ENCODE peak calls at places on chromosomes 7 and 10, in five cellular contexts. Z, L, W, M and D are unnamed samples.

GRCh38 chr7:40024841-40025240 is 74.8 kb downstream of the CDK13 start:
- DNase-seq in Z (no peak), M (no peak), L (no peak), W (no peak), D (no peak)

GRCh38 chr10:97062058-97062457 is 123.7 kb downstream of the SLIT1 start:
- DNase-seq in L (no peak), W (no peak), M (no peak), Z (no peak), D (no peak)

GRCh38 chr10:856405-857157 is 74.9 kb downstream of the LARP4B start:
- DNase-seq in Z (no peak), M (no peak), W (no peak), L (no peak), D (no peak)

GRCh38 chr7:131400833-131401593 is 73.3 kb downstream of the MKLN1 start:
- DNase-seq in L (no peak), M (peak), Z (peak), W (peak), D (no peak)

GRCh38 chr7:85001493-85002345 is 185.1 kb downstream of the SEMA3D start:
- DNase-seq in W (no peak), Z (no peak), M (no peak), L (no peak), D (peak)

GRCh38 chr10:74189999-74190421 is 39.0 kb downstream of the ADK start:
- DNase-seq in W (peak), M (peak), Z (peak), L (no peak), D (peak)

GRCh38 chr7:134480730-134481129 is 21.8 kb upstream of the AKR1B1 start:
- DNase-seq in W (peak), M (peak), Z (peak), L (no peak), D (peak)

GRCh38 chr7:45704683-45705016 is 130.5 kb downstream of the ADCY1 start:
- DNase-seq in M (no peak), L (no peak), Z (no peak), W (no peak), D (peak)

GRCh38 chr7:66737667-66738066 is 2.9 kb upstream of the RABGEF1 start:
- DNase-seq in W (no peak), M (no peak), Z (no peak), L (no peak), D (no peak)

GRCh38 chr7:155618708-155619633 is 25.5 kb upstream of the RBM33 start:
- DNase-seq in W (peak), Z (peak), L (no peak), M (no peak), D (no peak)

GRCh38 chr10:27614776-27615175 is 110.7 kb downstream of the RAB18 start:
- DNase-seq in W (no peak), L (no peak), Z (no peak), M (no peak), D (peak)

GRCh38 chr10:127976286-127976685 is 69.4 kb downstream of the PTPRE start:
- DNase-seq in M (no peak), Z (no peak), W (peak), L (no peak), D (no peak)

GRCh38 chr7:74292757-74293576 is 3.8 kb downstream of the CLIP2 start:
- DNase-seq in L (no peak), Z (peak), W (no peak), M (no peak), D (no peak)
- H3K4me3 ChIP-seq in L (no peak), Z (peak), W (no peak), M (no peak), D (no peak)

GRCh38 chr10:29109700-29110099 is 179.2 kb upstream of the LYZL1 start:
- DNase-seq in Z (no peak), L (no peak), W (no peak), M (no peak), D (no peak)

GRCh38 chr10:29107866-29108498 is 180.9 kb upstream of the LYZL1 start:
- DNase-seq in L (no peak), M (peak), W (no peak), Z (no peak), D (no peak)

GRCh38 chr10:29106287-29106686 is 182.6 kb upstream of the LYZL1 start:
- DNase-seq in W (no peak), Z (no peak), M (peak), L (no peak), D (no peak)

GRCh38 chr10:29113251-29113945 is 175.5 kb upstream of the LYZL1 start:
- DNase-seq in W (no peak), Z (no peak), L (no peak), M (no peak), D (no peak)

DNA sequence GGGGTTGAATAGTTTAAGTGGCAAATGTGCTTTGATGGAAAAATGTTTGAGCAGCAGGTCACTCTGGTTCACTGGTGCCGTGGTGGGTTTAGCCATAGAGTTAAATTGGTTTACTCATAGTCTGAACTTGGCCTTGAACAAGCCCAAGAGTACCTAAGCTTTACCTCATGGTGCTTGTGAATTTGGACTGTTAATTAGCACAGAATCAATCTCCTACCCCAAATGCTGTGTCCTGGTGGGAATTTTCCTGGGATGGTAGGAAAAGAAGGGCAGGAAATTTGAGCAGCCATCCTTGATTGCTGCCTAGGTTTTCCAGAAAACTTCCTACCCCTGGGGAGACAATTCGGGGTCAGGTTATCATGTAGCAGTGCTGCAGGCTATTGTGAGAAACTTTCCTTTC is 178.7 kb upstream of the LYZL1 start:
- DNase-seq in M (no peak), W (no peak), Z (no peak), L (no peak), D (no peak)
- H3K4me3 ChIP-seq in M (no peak), W (no peak), Z (no peak), L (no peak), D (no peak)

GRCh38 chr10:61271127-61271780 is 181.9 kb downstream of the TMEM26 start:
- DNase-seq in L (no peak), W (peak), Z (peak), M (peak), D (peak)

GRCh38 chr10:61272781-61273180 is 180.4 kb downstream of the TMEM26 start:
- DNase-seq in W (no peak), L (no peak), Z (no peak), M (no peak), D (no peak)
- H3K4me3 ChIP-seq in W (no peak), L (no peak), Z (no peak), M (no peak), D (no peak)

GRCh38 chr7:72235351-72235750 is 176.8 kb downstream of the CALN1 start:
- DNase-seq in W (no peak), L (no peak), M (no peak), Z (no peak), D (no peak)

GRCh38 chr7:72234086-72234485 is 178.1 kb downstream of the CALN1 start:
- DNase-seq in W (no peak), L (no peak), Z (no peak), M (no peak), D (no peak)

DNA sequence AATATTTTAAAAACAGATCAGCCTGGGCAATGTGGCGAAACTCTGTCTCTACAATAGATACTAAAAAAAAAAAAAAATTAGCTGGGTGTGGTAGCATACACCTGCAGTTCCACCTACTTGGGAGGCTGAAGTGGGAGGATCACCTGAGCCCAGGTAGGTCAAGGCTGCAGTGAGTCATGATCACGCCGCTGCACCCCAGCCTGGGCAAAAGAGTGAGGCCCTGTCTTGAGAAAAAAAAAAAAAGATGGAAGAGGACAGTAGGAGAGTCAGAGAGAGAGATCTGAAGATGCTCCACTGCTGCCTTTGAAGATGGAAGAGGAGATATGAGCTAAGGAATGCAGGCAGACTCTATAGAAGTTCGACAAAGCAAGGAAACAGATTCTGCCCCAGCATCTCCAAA is 181.9 kb downstream of the CALN1 start:
- DNase-seq in M (no peak), W (no peak), L (no peak), Z (no peak), D (no peak)
- H3K4me3 ChIP-seq in M (no peak), W (no peak), L (no peak), Z (no peak), D (no peak)

GRCh38 chr7:1537631-1538412 is 7.3 kb downstream of the MAFK start:
- DNase-seq in M (peak), L (peak), Z (peak), W (peak), D (peak)

GRCh38 chr7:1536768-1537630 is 6.5 kb downstream of the MAFK start:
- DNase-seq in Z (peak), L (peak), M (peak), W (peak), D (peak)

GRCh38 chr7:1535100-1535458 is 4.6 kb downstream of the MAFK start:
- DNase-seq in M (no peak), W (no peak), L (no peak), Z (no peak), D (no peak)

GRCh38 chr7:1535695-1536094 is 5.2 kb downstream of the MAFK start:
- DNase-seq in Z (peak), M (no peak), W (no peak), L (no peak), D (no peak)

DNA sequence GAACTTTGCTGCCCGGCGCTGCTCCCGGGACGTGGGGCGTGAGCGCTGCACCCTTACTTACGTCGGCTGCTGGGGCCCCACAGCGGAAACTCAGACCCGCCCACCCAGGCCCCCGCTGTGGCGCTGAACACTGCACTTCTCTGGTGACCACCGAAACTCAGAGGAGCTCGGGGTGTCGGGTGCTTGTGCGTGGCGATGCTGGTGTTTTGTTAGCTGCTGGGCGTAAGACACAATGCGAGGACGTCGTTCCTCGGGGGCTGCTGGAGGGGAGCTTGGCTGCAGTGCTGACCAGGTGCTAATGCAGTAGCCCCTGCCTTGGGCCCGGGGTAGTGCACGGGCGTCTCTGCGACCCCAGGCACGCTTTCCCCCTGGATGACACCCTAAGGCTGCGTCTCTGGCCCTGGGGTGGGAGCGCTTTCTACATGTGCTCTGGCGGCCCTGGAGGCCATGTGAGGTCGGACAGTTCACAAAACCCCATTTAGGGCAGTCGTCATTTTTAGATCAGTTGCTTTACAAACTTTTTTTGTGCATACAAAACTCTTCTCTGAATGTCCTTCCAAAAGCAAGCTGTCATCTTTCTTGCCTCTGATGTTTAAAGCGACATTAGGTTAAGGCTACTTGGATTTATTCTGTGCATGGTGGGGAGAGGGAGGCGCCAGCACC is 5.7 kb downstream of the MAFK start:
- DNase-seq in M (no peak), W (no peak), Z (no peak), L (no peak), D (no peak)
- H3K4me3 ChIP-seq in M (peak), W (no peak), Z (peak), L (peak), D (no peak)

DNA sequence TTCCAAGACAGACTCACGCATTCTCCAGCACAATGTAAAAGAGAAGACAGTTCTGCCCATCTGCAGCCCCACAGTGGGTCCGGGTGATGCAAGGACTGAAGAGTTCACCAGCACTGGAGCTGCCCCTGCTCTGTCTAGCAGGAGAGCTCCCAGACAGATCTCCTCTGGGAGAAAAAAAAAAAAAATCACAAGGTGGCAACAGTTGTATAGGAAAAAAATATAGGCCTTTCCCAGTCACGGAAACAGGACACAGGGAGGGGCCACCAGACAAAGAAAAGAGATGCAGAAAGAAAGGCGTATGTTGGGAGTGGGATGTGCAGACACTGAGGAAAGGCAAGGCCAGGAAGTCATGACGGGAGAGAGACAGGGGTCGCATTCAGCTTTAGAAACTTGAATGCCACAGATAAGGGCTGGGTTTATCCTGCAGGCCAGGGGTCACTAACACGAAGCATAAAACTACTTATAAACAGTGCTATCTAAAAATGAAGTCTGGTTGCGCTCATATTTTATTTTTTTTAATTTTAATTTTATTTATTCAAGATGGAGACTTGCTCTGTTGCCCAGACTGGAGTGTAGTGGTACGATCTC is 54.1 kb downstream of the FAM171A1 start:
- DNase-seq in M (no peak), W (no peak), Z (no peak), L (no peak), D (no peak)
- H3K4me3 ChIP-seq in M (no peak), W (no peak), Z (no peak), L (no peak), D (no peak)

GRCh38 chr7:27238979-27239779 is 3.4 kb upstream of the EVX1 start:
- DNase-seq in L (no peak), Z (no peak), M (no peak), W (no peak), D (no peak)
- H3K4me3 ChIP-seq in L (peak), Z (no peak), M (no peak), W (peak), D (no peak)